ENCODE peak calls at places on chromosomes 11 and 22, in eight cellular contexts. T is hippocampal formation, B is NCI-H1930, J is GM04503, S is Caki2, Z is amniotic stem cell, H is T-helper 1 cell, X is activated T-helper 1 cell treated with Interleukin-2 at 50 U/mL for 16 hours. F is an unnamed sample.

GRCh38 chr11:117818036-117818858 is 6.3 kb downstream of the FXYD2 start:
- DNase-seq in H (peak; percentile 37), X (no peak), Z (no peak), S (no peak), J (no peak), B (no peak), T (no peak), F (peak; percentile 53)

GRCh38 chr11:9254416-9254815 is 10.7 kb downstream of the DENND5A start:
- DNase-seq in Z (no peak), H (no peak), T (no peak), B (no peak), S (no peak), J (no peak), X (no peak), F (no peak)

GRCh38 chr11:1796297-1797011 is 32.7 kb upstream of the CTSD start:
- DNase-seq in X (no peak), T (no peak), S (no peak), J (no peak), H (no peak), Z (no peak), B (no peak), F (no peak)

GRCh38 chr11:2092956-2093412 is 46.2 kb downstream of the IGF2 start:
- DNase-seq in Z (no peak), S (peak; percentile 31), H (peak; percentile 36), B (no peak), X (peak; percentile 52), T (no peak), J (no peak), F (peak; percentile 42)

GRCh38 chr11:116233581-116233980 is 539.2 kb downstream of the BUD13 start:
- DNase-seq in T (no peak), B (no peak), X (no peak), H (no peak), Z (no peak), S (peak; percentile 18), J (no peak), F (no peak)

GRCh38 chr11:124085583-124085982 is 29.7 kb upstream of the VWA5A start:
- DNase-seq in S (no peak), X (no peak), T (no peak), H (no peak), Z (no peak), B (no peak), J (no peak), F (no peak)

GRCh38 chr11:125300791-125301218 is 136.3 kb downstream of the PKNOX2 start:
- DNase-seq in B (no peak), J (peak; percentile 19), X (no peak), T (no peak), H (no peak), S (peak; percentile 52), Z (no peak), F (no peak)

GRCh38 chr11:74072286-74072685 is 63.4 kb upstream of the UCP3 start:
- DNase-seq in J (no peak), Z (no peak), X (no peak), T (no peak), H (no peak), S (no peak), B (no peak), F (no peak)

GRCh38 chr11:120133216-120134105 is 4.5 kb downstream of the TRIM29 start:
- DNase-seq in Z (no peak), B (no peak), H (no peak), J (no peak), T (no peak), X (no peak), S (no peak), F (no peak)

GRCh38 chr11:406796-407650 is 7.8 kb downstream of the SIGIRR start:
- DNase-seq in S (peak; percentile 80), J (peak; percentile 15), H (peak; percentile 93), B (no peak), T (peak; percentile 32), Z (no peak), X (peak; percentile 89), F (peak; percentile 92)

GRCh38 chr11:39374963-39375698 is 2084.3 kb downstream of the LRRC4C start:
- DNase-seq in J (no peak), H (no peak), S (peak; percentile 0), Z (no peak), B (no peak), T (no peak), X (no peak), F (no peak)

GRCh38 chr11:16418698-16419097 is 62.4 kb upstream of the SOX6 start:
- DNase-seq in X (no peak), Z (no peak), J (no peak), H (no peak), B (no peak), T (no peak), S (no peak), F (no peak)

GRCh38 chr11:68430384-68430783 is 30.2 kb upstream of the PPP6R3 start:
- DNase-seq in X (no peak), H (no peak), S (no peak), J (no peak), T (no peak), B (no peak), Z (no peak), F (no peak)

GRCh38 chr22:45163074-45163416 is 680 bp upstream of the NUP50 start:
- DNase-seq in X (no peak), H (no peak), S (no peak), B (no peak), T (no peak), J (no peak), Z (no peak), F (no peak)

GRCh38 chr11:72753341-72754148 is 1.3 kb upstream of the ARAP1 start:
- DNase-seq in J (no peak), B (no peak), X (no peak), T (peak; percentile 10), S (no peak), Z (no peak), H (no peak), F (no peak)

GRCh38 chr22:26524870-26525269 is 12.6 kb upstream of the TFIP11 start:
- DNase-seq in X (no peak), B (no peak), Z (no peak), H (no peak), T (no peak), J (no peak), S (no peak), F (no peak)

GRCh38 chr22:28883917-28884753 is 763 bp downstream of the ZNRF3 start:
- DNase-seq in T (no peak), X (peak; percentile 13), B (no peak), J (no peak), S (no peak), Z (no peak), H (peak; percentile 31), F (peak; percentile 24)

GRCh38 chr22:40232624-40233023 is 54.9 kb downstream of the TNRC6B start:
- DNase-seq in H (no peak), T (no peak), X (no peak), B (no peak), J (no peak), Z (no peak), S (no peak), F (no peak)

GRCh38 chr11:124892750-124893454 is 4.8 kb downstream of the ROBO4 start:
- DNase-seq in J (no peak), S (no peak), Z (no peak), B (no peak), H (no peak), X (no peak), T (no peak), F (no peak)

GRCh38 chr22:19710020-19710768 is 4.1 kb upstream of the SEPTIN5 start:
- DNase-seq in J (no peak), H (no peak), S (no peak), B (no peak), Z (no peak), T (no peak), X (no peak), F (no peak)

GRCh38 chr22:25777870-25778269 is 35.9 kb downstream of the MYO18B start:
- DNase-seq in B (peak; percentile 13), T (peak; percentile 18), X (no peak), Z (peak; percentile 18), H (no peak), S (peak; percentile 46), J (peak; percentile 4), F (no peak)

GRCh38 chr11:65854161-65854592 is 3.8 kb downstream of the CFL1 start:
- DNase-seq in B (no peak), S (no peak), Z (no peak), H (no peak), T (no peak), J (no peak), X (no peak), F (no peak)

GRCh38 chr22:27284314-27284713 is 517.2 kb downstream of the MN1 start:
- DNase-seq in J (no peak), T (no peak), B (no peak), H (no peak), Z (no peak), X (no peak), S (no peak), F (no peak)

GRCh38 chr22:50702261-50702671 is 29.6 kb downstream of the SHANK3 start:
- DNase-seq in H (peak; percentile 2), J (no peak), X (no peak), B (no peak), T (no peak), S (no peak), Z (no peak), F (no peak)

GRCh38 chr22:17633217-17633997 is 4.9 kb upstream of the ATP6V1E1 start:
- DNase-seq in J (peak; percentile 87), S (peak; percentile 98), T (no peak), X (no peak), Z (no peak), H (no peak), B (no peak), F (no peak)

GRCh38 chr11:122068096-122068495 is 47.9 kb downstream of the BLID start:
- DNase-seq in H (no peak), T (no peak), B (no peak), J (no peak), X (no peak), Z (no peak), S (no peak), F (no peak)

GRCh38 chr22:18966748-18967147 is 30.7 kb upstream of the PRODH start:
- DNase-seq in S (no peak), T (no peak), B (no peak), X (no peak), Z (no peak), H (no peak), J (no peak), F (no peak)

GRCh38 chr11:61059260-61059752 is 43.0 kb upstream of the CD5 start:
- DNase-seq in H (no peak), X (no peak), Z (no peak), S (no peak), J (no peak), T (no peak), B (no peak), F (no peak)

GRCh38 chr11:104129138-104129537 is 34.8 kb downstream of the PDGFD start:
- DNase-seq in J (no peak), S (no peak), H (no peak), T (no peak), B (no peak), X (no peak), Z (no peak), F (no peak)

GRCh38 chr11:126719740-126720139 is 280.8 kb downstream of the KIRREL3 start:
- DNase-seq in B (no peak), X (no peak), S (no peak), Z (no peak), T (no peak), H (no peak), J (no peak), F (no peak)

GRCh38 chr11:14451825-14452224 is 47.8 kb downstream of the COPB1 start:
- DNase-seq in S (peak; percentile 23), Z (no peak), T (no peak), B (no peak), H (no peak), J (no peak), X (no peak), F (no peak)

GRCh38 chr11:69640995-69641581 is at the start of gene CCND1:
- DNase-seq in J (peak; percentile 70), H (no peak), S (peak; percentile 74), T (peak; percentile 20), X (no peak), Z (peak; percentile 89), B (peak; percentile 16), F (no peak)

GRCh38 chr22:17368727-17369552 is at the start of gene CECR2:
- DNase-seq in S (peak; percentile 58), Z (no peak), B (peak; percentile 77), J (no peak), X (no peak), T (peak; percentile 62), H (no peak), F (no peak)

GRCh38 chr11:28799316-28799715 is 691.1 kb downstream of the METTL15 start:
- DNase-seq in S (no peak), Z (no peak), J (no peak), T (no peak), B (no peak), H (no peak), X (no peak), F (no peak)